ENCODE peak calls at places on chromosomes 12 and 14, in six cellular contexts. One of them, this sample, is unnamed.

GRCh38 chr12:69468237-69469026 is 1.8 kb upstream of the FRS2 start:
- DNase-seq in BE2C: no peak
- DNase-seq in ascending aorta: no peak
- DNase-seq in esophagus muscularis mucosa: no peak
- DNase-seq in activated B cell treated with CpG ODN at 0.5 μM for 24 hours: no peak
- DNase-seq in left lung: no peak
- DNase-seq in this sample: no peak

GRCh38 chr12:32457251-32458025 is 58.1 kb downstream of the FGD4 start:
- DNase-seq in BE2C: no peak
- DNase-seq in ascending aorta: no peak
- DNase-seq in esophagus muscularis mucosa: no peak
- DNase-seq in activated B cell treated with CpG ODN at 0.5 μM for 24 hours: no peak
- DNase-seq in left lung: no peak
- DNase-seq in this sample: no peak

GRCh38 chr14:74573421-74574091 is 38.5 kb downstream of the LTBP2 start:
- DNase-seq in BE2C: no peak
- DNase-seq in ascending aorta: no peak
- DNase-seq in esophagus muscularis mucosa: no peak
- DNase-seq in activated B cell treated with CpG ODN at 0.5 μM for 24 hours: no peak
- DNase-seq in left lung: no peak
- DNase-seq in this sample: no peak

GRCh38 chr14:26204954-26205479 is 392.8 kb downstream of the NOVA1 start:
- DNase-seq in BE2C: peak
- DNase-seq in ascending aorta: no peak
- DNase-seq in esophagus muscularis mucosa: no peak
- DNase-seq in activated B cell treated with CpG ODN at 0.5 μM for 24 hours: no peak
- DNase-seq in left lung: peak
- DNase-seq in this sample: no peak

GRCh38 chr12:107478881-107479280 is 206.7 kb upstream of the PWP1 start:
- DNase-seq in BE2C: no peak
- DNase-seq in ascending aorta: no peak
- DNase-seq in esophagus muscularis mucosa: no peak
- DNase-seq in activated B cell treated with CpG ODN at 0.5 μM for 24 hours: no peak
- DNase-seq in left lung: no peak
- DNase-seq in this sample: no peak

GRCh38 chr12:26870491-26871419 is 37.8 kb upstream of the ITPR2 start:
- DNase-seq in BE2C: peak
- DNase-seq in ascending aorta: no peak
- DNase-seq in esophagus muscularis mucosa: no peak
- DNase-seq in activated B cell treated with CpG ODN at 0.5 μM for 24 hours: no peak
- DNase-seq in left lung: no peak
- DNase-seq in this sample: no peak

GRCh38 chr12:109756457-109756856 is 42.8 kb downstream of the FAM222A start:
- DNase-seq in BE2C: no peak
- DNase-seq in ascending aorta: no peak
- DNase-seq in esophagus muscularis mucosa: no peak
- DNase-seq in activated B cell treated with CpG ODN at 0.5 μM for 24 hours: no peak
- DNase-seq in left lung: no peak
- DNase-seq in this sample: no peak

GRCh38 chr12:56202366-56202765 is 13.1 kb upstream of the SMARCC2 start:
- DNase-seq in BE2C: no peak
- DNase-seq in ascending aorta: no peak
- DNase-seq in esophagus muscularis mucosa: no peak
- DNase-seq in activated B cell treated with CpG ODN at 0.5 μM for 24 hours: no peak
- DNase-seq in left lung: no peak
- DNase-seq in this sample: no peak

GRCh38 chr12:14843425-14843887 is at the start of gene ART4:
- DNase-seq in BE2C: no peak
- DNase-seq in ascending aorta: no peak
- DNase-seq in esophagus muscularis mucosa: no peak
- DNase-seq in activated B cell treated with CpG ODN at 0.5 μM for 24 hours: no peak
- DNase-seq in left lung: no peak
- DNase-seq in this sample: no peak

GRCh38 chr12:26318661-26319068 is 123.3 kb downstream of the SSPN start:
- DNase-seq in BE2C: peak
- DNase-seq in ascending aorta: peak
- DNase-seq in esophagus muscularis mucosa: no peak
- DNase-seq in activated B cell treated with CpG ODN at 0.5 μM for 24 hours: peak
- DNase-seq in left lung: no peak
- DNase-seq in this sample: peak

GRCh38 chr14:77026930-77027537 is 1.5 kb downstream of the IRF2BPL start:
- DNase-seq in BE2C: peak
- DNase-seq in ascending aorta: no peak
- DNase-seq in esophagus muscularis mucosa: no peak
- DNase-seq in activated B cell treated with CpG ODN at 0.5 μM for 24 hours: peak
- DNase-seq in left lung: peak
- DNase-seq in this sample: peak

GRCh38 chr14:67971627-67972625 is 152.3 kb downstream of the RAD51B start:
- DNase-seq in BE2C: no peak
- DNase-seq in ascending aorta: no peak
- DNase-seq in esophagus muscularis mucosa: no peak
- DNase-seq in activated B cell treated with CpG ODN at 0.5 μM for 24 hours: no peak
- DNase-seq in left lung: no peak
- DNase-seq in this sample: no peak

GRCh38 chr14:71658261-71658860 is 273.9 kb upstream of the RGS6 start:
- DNase-seq in BE2C: no peak
- DNase-seq in ascending aorta: no peak
- DNase-seq in esophagus muscularis mucosa: no peak
- DNase-seq in activated B cell treated with CpG ODN at 0.5 μM for 24 hours: no peak
- DNase-seq in left lung: no peak
- DNase-seq in this sample: no peak

GRCh38 chr12:94732367-94732990 is 82.1 kb upstream of the TMCC3 start:
- DNase-seq in BE2C: no peak
- DNase-seq in ascending aorta: no peak
- DNase-seq in esophagus muscularis mucosa: no peak
- DNase-seq in activated B cell treated with CpG ODN at 0.5 μM for 24 hours: no peak
- DNase-seq in left lung: no peak
- DNase-seq in this sample: no peak

GRCh38 chr12:52053570-52054209 is 2.4 kb downstream of the NR4A1 start:
- DNase-seq in BE2C: no peak
- DNase-seq in ascending aorta: no peak
- DNase-seq in esophagus muscularis mucosa: no peak
- DNase-seq in activated B cell treated with CpG ODN at 0.5 μM for 24 hours: no peak
- DNase-seq in left lung: no peak
- DNase-seq in this sample: no peak

GRCh38 chr14:33809456-33809855 is 141.4 kb downstream of the EGLN3 start:
- DNase-seq in BE2C: no peak
- DNase-seq in ascending aorta: no peak
- DNase-seq in esophagus muscularis mucosa: no peak
- DNase-seq in activated B cell treated with CpG ODN at 0.5 μM for 24 hours: no peak
- DNase-seq in left lung: no peak
- DNase-seq in this sample: no peak

GRCh38 chr14:89952581-89952980 is 1.9 kb downstream of the EFCAB11 start:
- DNase-seq in BE2C: no peak
- DNase-seq in ascending aorta: no peak
- DNase-seq in esophagus muscularis mucosa: no peak
- DNase-seq in activated B cell treated with CpG ODN at 0.5 μM for 24 hours: no peak
- DNase-seq in left lung: no peak
- DNase-seq in this sample: no peak

GRCh38 chr14:89953602-89954001 is 928 bp downstream of the EFCAB11 start:
- DNase-seq in BE2C: no peak
- DNase-seq in ascending aorta: no peak
- DNase-seq in esophagus muscularis mucosa: no peak
- DNase-seq in activated B cell treated with CpG ODN at 0.5 μM for 24 hours: no peak
- DNase-seq in left lung: no peak
- DNase-seq in this sample: no peak

GRCh38 chr14:89955418-89956293 is at the start of gene TDP1:
- DNase-seq in BE2C: peak
- DNase-seq in ascending aorta: peak
- DNase-seq in esophagus muscularis mucosa: peak
- DNase-seq in activated B cell treated with CpG ODN at 0.5 μM for 24 hours: peak
- DNase-seq in left lung: peak
- DNase-seq in this sample: peak

GRCh38 chr14:89955022-89955414 is 488 bp upstream of the EFCAB11 start:
- DNase-seq in BE2C: no peak
- DNase-seq in ascending aorta: no peak
- DNase-seq in esophagus muscularis mucosa: no peak
- DNase-seq in activated B cell treated with CpG ODN at 0.5 μM for 24 hours: no peak
- DNase-seq in left lung: no peak
- DNase-seq in this sample: no peak

GRCh38 chr14:89954045-89955021 is at the start of gene EFCAB11:
- DNase-seq in BE2C: peak
- DNase-seq in ascending aorta: peak
- DNase-seq in esophagus muscularis mucosa: peak
- DNase-seq in activated B cell treated with CpG ODN at 0.5 μM for 24 hours: peak
- DNase-seq in left lung: peak
- DNase-seq in this sample: peak
- TF ChIP-seq CTCF in BE2C: peak
- TF ChIP-seq CTCF in ascending aorta: no peak
- TF ChIP-seq CTCF in esophagus muscularis mucosa: no peak
- TF ChIP-seq CTCF in activated B cell treated with CpG ODN at 0.5 μM for 24 hours: no peak
- TF ChIP-seq CTCF in left lung: no peak
- TF ChIP-seq CTCF in this sample: peak

GRCh38 chr14:35438910-35439713 is 34.6 kb upstream of the NFKBIA start:
- DNase-seq in BE2C: no peak
- DNase-seq in ascending aorta: no peak
- DNase-seq in esophagus muscularis mucosa: peak
- DNase-seq in activated B cell treated with CpG ODN at 0.5 μM for 24 hours: no peak
- DNase-seq in left lung: no peak
- DNase-seq in this sample: peak
- TF ChIP-seq CTCF in BE2C: peak
- TF ChIP-seq CTCF in ascending aorta: peak
- TF ChIP-seq CTCF in esophagus muscularis mucosa: no peak
- TF ChIP-seq CTCF in activated B cell treated with CpG ODN at 0.5 μM for 24 hours: no peak
- TF ChIP-seq CTCF in left lung: no peak
- TF ChIP-seq CTCF in this sample: peak

DNA sequence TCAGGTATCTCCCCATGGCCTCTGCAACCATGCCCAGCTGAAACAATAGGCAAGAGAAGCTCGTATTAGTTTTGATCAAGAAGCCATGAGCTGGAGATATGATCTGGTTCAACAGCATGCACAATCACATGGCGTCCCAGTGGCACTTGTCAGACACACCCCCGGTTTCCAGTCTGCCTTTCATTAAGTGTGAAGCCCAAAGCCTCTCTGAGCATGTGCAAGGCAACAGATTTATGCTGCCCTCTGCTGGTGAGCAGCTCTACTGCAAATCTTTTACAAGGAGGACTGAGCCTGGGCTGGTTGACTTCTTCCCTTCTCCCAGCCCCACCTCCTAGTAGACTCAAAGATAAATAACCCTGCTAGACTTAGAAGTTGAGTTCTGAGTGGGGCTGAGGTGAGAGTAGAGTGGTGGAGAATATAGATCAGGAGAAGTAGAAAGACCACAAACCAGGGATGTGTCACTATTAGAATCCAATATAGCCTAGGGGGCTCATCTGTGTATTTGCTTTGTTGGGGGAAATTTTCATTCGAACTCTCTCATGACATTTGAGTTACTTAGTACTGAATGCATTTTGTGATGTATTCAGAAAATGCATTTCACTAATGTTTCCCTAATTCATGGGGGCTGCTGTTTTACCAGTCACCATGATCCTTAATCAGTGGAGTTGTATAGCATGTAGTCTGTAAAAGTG is 53.7 kb upstream of the MBIP start:
- DNase-seq in BE2C: peak
- DNase-seq in ascending aorta: no peak
- DNase-seq in esophagus muscularis mucosa: no peak
- DNase-seq in activated B cell treated with CpG ODN at 0.5 μM for 24 hours: peak
- DNase-seq in left lung: peak
- DNase-seq in this sample: peak
- TF ChIP-seq CTCF in BE2C: peak
- TF ChIP-seq CTCF in ascending aorta: peak
- TF ChIP-seq CTCF in esophagus muscularis mucosa: peak
- TF ChIP-seq CTCF in activated B cell treated with CpG ODN at 0.5 μM for 24 hours: no peak
- TF ChIP-seq CTCF in left lung: peak
- TF ChIP-seq CTCF in this sample: peak

DNA sequence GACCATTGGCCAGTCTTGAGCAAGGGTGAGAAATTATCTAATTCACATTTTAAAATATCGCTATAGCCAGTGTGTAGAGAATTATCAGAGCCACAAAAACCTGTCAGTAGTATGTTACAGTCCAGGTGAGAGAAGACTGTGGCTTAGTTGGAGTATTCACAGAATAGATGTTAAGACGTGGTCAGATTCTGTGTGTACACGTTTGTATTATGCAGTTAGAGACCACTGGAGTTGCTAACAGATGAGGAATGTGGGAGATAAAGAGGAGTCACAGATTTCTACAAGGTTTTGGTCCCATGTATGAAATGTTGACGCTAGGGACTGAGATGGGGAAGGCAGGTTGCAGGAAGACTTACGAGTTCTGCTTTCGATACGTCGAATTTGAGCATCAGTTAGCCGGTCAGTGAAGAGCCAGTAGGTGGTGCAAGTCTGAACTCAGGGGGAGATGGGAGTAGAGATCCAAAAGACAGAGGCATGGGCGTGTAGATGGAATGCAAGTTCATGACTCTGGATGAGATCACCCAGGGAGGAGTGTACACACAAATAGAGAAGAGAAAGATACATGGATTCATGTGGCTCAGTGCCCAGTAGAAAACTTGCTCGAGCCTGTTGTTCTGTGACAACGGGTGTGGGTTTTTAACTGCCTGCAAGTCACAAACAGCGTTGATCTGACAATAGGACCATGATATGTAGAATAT is 114.8 kb upstream of the FLRT2 start:
- DNase-seq in BE2C: no peak
- DNase-seq in ascending aorta: no peak
- DNase-seq in esophagus muscularis mucosa: no peak
- DNase-seq in activated B cell treated with CpG ODN at 0.5 μM for 24 hours: no peak
- DNase-seq in left lung: no peak
- DNase-seq in this sample: no peak
- TF ChIP-seq CTCF in BE2C: no peak
- TF ChIP-seq CTCF in ascending aorta: no peak
- TF ChIP-seq CTCF in esophagus muscularis mucosa: no peak
- TF ChIP-seq CTCF in activated B cell treated with CpG ODN at 0.5 μM for 24 hours: no peak
- TF ChIP-seq CTCF in left lung: no peak
- TF ChIP-seq CTCF in this sample: no peak